ENCODE peak calls at places on chromosomes 16 and 17, in four cellular contexts. H is omental fat pad, V is GM13977, U is dorsolateral prefrontal cortex. Z is an unnamed sample.

GRCh38 chr16:54957403-54957802 is 26.7 kb downstream of the IRX5 start:
- DNase-seq in H (no peak), V (peak), U (no peak), Z (no peak)

GRCh38 chr16:78072275-78072674 is 27.2 kb upstream of the WWOX start:
- DNase-seq in H (no peak), V (no peak), U (no peak), Z (no peak)

GRCh38 chr17:68909066-68909465 is 46.1 kb downstream of the ABCA8 start:
- DNase-seq in H (no peak), V (peak), U (no peak), Z (no peak)

GRCh38 chr17:37797206-37797605 is 52.3 kb upstream of the HNF1B start:
- DNase-seq in H (no peak), V (no peak), U (no peak), Z (no peak)

GRCh38 chr16:85718682-85719081 is 29.9 kb upstream of the GINS2 start:
- DNase-seq in H (no peak), V (no peak), U (no peak), Z (no peak)

GRCh38 chr17:45262516-45263476 is 902 bp upstream of the SPATA32 start:
- DNase-seq in H (no peak), V (no peak), U (no peak), Z (no peak)

GRCh38 chr16:19108409-19109287 is 5.1 kb upstream of the ITPRIPL2 start:
- DNase-seq in H (no peak), V (peak), U (no peak), Z (no peak)

GRCh38 chr17:74757502-74757901 is 9.1 kb downstream of the NHERF1 start:
- DNase-seq in H (no peak), V (no peak), U (no peak), Z (no peak)

GRCh38 chr16:263182-263774 is 12.5 kb downstream of the RGS11 start:
- DNase-seq in H (no peak), V (no peak), U (no peak), Z (peak)

GRCh38 chr16:81796035-81796434 is 16.9 kb downstream of the PLCG2 start:
- DNase-seq in H (no peak), V (no peak), U (no peak), Z (no peak)

GRCh38 chr17:55726440-55726839 is 3.8 kb upstream of the TMEM100 start:
- DNase-seq in H (no peak), V (no peak), U (no peak), Z (no peak)

GRCh38 chr17:79203016-79203415 is 128.4 kb downstream of the ENGASE start:
- DNase-seq in H (no peak), V (no peak), U (no peak), Z (no peak)

GRCh38 chr17:80198144-80198661 is 21.9 kb downstream of the SGSH start:
- DNase-seq in H (no peak), V (no peak), U (no peak), Z (no peak)

GRCh38 chr16:30335598-30336474 is 19.3 kb downstream of the CD2BP2 start:
- DNase-seq in H (no peak), V (no peak), U (no peak), Z (no peak)

GRCh38 chr17:2419526-2419925 is 18.7 kb upstream of the MNT start:
- DNase-seq in H (no peak), V (no peak), U (no peak), Z (no peak)

GRCh38 chr17:75695141-75695829 is 26.0 kb upstream of the ITGB4 start:
- DNase-seq in H (no peak), V (no peak), U (no peak), Z (no peak)

GRCh38 chr17:47077576-47077975 is 98.5 kb upstream of the RPRML start:
- DNase-seq in H (no peak), V (no peak), U (no peak), Z (no peak)

GRCh38 chr17:75724016-75725003 is 3.1 kb downstream of the ITGB4 start:
- DNase-seq in H (no peak), V (no peak), U (no peak), Z (no peak)

GRCh38 chr17:43634681-43635125 is 27.0 kb downstream of the MEOX1 start:
- DNase-seq in H (no peak), V (no peak), U (no peak), Z (no peak)

GRCh38 chr17:83161298-83162034 is 82.1 kb downstream of the METRNL start:
- DNase-seq in H (no peak), V (no peak), U (no peak), Z (peak)

GRCh38 chr16:1042776-1043349 is 29.7 kb upstream of the SSTR5 start:
- DNase-seq in H (no peak), V (no peak), U (no peak), Z (no peak)

GRCh38 chr16:5917436-5917835 is 819.8 kb upstream of the EEF2KMT start:
- DNase-seq in H (no peak), V (no peak), U (no peak), Z (no peak)

GRCh38 chr17:67824735-67825626 is at the start of gene BPTF:
- DNase-seq in H (peak), V (peak), U (peak), Z (peak)

GRCh38 chr16:67565470-67566100 is 3.3 kb downstream of the CTCF start:
- DNase-seq in H (no peak), V (no peak), U (no peak), Z (no peak)

GRCh38 chr16:87465306-87465705 is 27.5 kb downstream of the ZCCHC14 start:
- DNase-seq in H (peak), V (no peak), U (no peak), Z (no peak)

GRCh38 chr16:5678371-5678770 is 580.8 kb upstream of the EEF2KMT start:
- DNase-seq in H (no peak), V (no peak), U (no peak), Z (no peak)

GRCh38 chr16:85998868-85999729 is 100.1 kb downstream of the IRF8 start:
- DNase-seq in H (no peak), V (no peak), U (no peak), Z (no peak)

GRCh38 chr17:77837917-77838316 is 120.6 kb upstream of the TNRC6C start:
- DNase-seq in H (no peak), V (no peak), U (no peak), Z (no peak)

GRCh38 chr16:30434852-30435251 is 5.0 kb upstream of the DCTPP1 start:
- DNase-seq in H (no peak), V (no peak), U (no peak), Z (no peak)

GRCh38 chr17:78375401-78376079 is 2.9 kb upstream of the PGS1 start:
- DNase-seq in H (peak), V (no peak), U (no peak), Z (no peak)

GRCh38 chr17:80682372-80682771 is 137.7 kb downstream of the RPTOR start:
- DNase-seq in H (no peak), V (no peak), U (no peak), Z (no peak)

GRCh38 chr17:77577491-77577890 is 381.0 kb upstream of the TNRC6C start:
- DNase-seq in H (no peak), V (no peak), U (no peak), Z (no peak)

GRCh38 chr17:43092891-43093290 is 32.3 kb downstream of the BRCA1 start:
- DNase-seq in H (no peak), V (no peak), U (no peak), Z (no peak)

GRCh38 chr17:39564201-39564828 is 43.4 kb downstream of the NEUROD2 start:
- DNase-seq in H (no peak), V (no peak), U (no peak), Z (no peak)

GRCh38 chr17:61407211-61407911 is 7.7 kb downstream of the TBX2 start:
- DNase-seq in H (no peak), V (no peak), U (no peak), Z (no peak)

GRCh38 chr17:7707446-7707845 is 2.4 kb downstream of the EFNB3 start:
- DNase-seq in H (no peak), V (no peak), U (no peak), Z (no peak)

GRCh38 chr17:63694974-63695773 is 4.8 kb downstream of the LIMD2 start:
- DNase-seq in H (no peak), V (peak), U (no peak), Z (no peak)

GRCh38 chr17:63697341-63698286 is 2.3 kb downstream of the LIMD2 start:
- DNase-seq in H (no peak), V (peak), U (no peak), Z (no peak)

GRCh38 chr17:63698381-63698885 is 1.5 kb downstream of the LIMD2 start:
- DNase-seq in H (no peak), V (no peak), U (no peak), Z (no peak)

GRCh38 chr17:63695889-63696288 is 4.0 kb downstream of the LIMD2 start:
- DNase-seq in H (no peak), V (no peak), U (no peak), Z (no peak)

DNA sequence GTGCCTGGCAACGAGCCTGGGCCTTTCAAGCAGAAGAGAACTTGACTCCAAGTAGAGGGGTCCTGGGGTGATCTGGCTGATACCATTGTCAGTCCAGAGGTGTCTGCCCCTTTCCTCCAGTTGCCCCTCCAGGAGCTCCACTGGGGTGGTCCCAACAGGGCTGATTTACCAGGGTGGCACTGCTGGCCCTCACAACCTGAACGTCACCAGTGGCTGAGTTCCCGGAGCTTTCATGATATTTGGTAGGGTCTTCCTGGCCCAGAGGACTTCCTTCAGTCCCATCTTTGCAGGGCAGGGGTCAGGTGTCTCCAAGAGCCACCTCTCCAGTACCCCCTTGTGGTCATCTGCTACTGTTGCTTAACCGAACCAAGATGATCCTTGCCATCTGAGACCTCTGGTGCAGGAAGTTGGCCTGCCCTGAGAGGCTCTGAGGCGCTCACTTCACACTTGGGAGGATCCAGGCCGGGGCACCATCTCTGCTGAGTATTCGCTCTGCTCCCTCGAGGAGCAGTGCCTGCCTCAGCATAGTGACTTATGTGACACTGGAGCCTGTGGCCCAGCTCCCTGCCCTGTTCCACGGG is 3.5 kb downstream of the LIMD2 start:
- DNase-seq in H (no peak), V (peak), U (no peak), Z (no peak)
- TF ChIP-seq CTCF in H (no peak), V (peak), U (no peak), Z (peak)

GRCh38 chr16:2883027-2883846 is at the start of gene FLYWCH2:
- DNase-seq in H (peak), V (peak), U (peak), Z (peak)
- TF ChIP-seq CTCF in H (no peak), V (no peak), U (no peak), Z (peak)

DNA sequence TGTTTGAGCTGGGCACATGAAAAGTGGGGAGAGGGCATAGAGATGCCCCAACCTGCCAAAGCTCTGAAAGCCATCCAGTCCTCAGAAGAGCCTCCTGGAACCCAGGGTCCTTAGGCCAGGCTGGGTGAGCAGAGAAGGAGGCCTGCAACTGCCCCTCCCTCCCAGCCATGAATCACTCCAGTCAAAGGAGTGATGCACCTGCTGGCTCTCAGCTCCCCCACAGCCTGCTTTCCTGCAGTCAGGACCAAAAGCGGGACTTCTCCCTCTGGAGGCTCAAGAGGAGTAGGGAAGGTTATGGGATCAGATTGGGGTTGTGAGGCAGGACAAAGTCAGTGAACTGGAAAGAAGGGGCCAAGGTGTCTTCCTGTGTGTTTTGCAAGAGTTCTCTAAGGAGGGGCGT is 145.6 kb downstream of the TMEM132E start:
- DNase-seq in H (no peak), V (no peak), U (no peak), Z (peak)
- TF ChIP-seq CTCF in H (no peak), V (no peak), U (no peak), Z (no peak)

GRCh38 chr17:81863833-81864768 is 3.8 kb upstream of the P4HB start:
- DNase-seq in H (no peak), V (no peak), U (no peak), Z (no peak)

GRCh38 chr17:81867123-81867951 is 3.8 kb downstream of the ARHGDIA start:
- DNase-seq in H (no peak), V (no peak), U (no peak), Z (no peak)

GRCh38 chr17:81865733-81866439 is 5.3 kb downstream of the ARHGDIA start:
- DNase-seq in H (no peak), V (no peak), U (peak), Z (no peak)

GRCh38 chr17:81866440-81867122 is 4.6 kb downstream of the ARHGDIA start:
- DNase-seq in H (no peak), V (no peak), U (no peak), Z (no peak)

DNA sequence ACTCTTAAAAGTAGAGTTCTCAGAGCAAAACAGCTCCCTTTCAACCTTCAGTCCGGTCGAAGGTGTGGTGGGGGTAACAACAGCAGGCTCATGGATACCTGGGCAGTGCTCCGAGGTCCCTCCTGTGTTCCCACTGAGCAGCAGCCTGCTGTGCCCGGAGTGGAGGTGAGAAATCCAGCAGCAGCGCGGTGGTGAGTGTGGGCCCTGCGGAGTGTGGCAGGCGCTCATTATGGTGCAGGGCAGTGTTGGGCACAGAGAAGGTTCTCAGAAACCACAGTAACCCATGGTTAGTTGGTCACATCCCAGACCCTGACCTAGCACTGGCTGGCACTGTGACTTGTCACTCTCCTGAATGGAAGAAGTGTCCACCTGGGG is 5.0 kb upstream of the P4HB start:
- DNase-seq in H (no peak), V (no peak), U (no peak), Z (no peak)
- TF ChIP-seq CTCF in H (no peak), V (no peak), U (no peak), Z (no peak)

GRCh38 chr17:31092475-31093064 is 2.2 kb upstream of the NF1 start:
- DNase-seq in H (no peak), V (no peak), U (no peak), Z (no peak)
- TF ChIP-seq CTCF in H (no peak), V (no peak), U (no peak), Z (no peak)

GRCh38 chr16:14487579-14487978 is 142.5 kb downstream of the PARN start:
- DNase-seq in H (no peak), V (no peak), U (no peak), Z (no peak)

GRCh38 chr16:14490281-14490680 is 139.8 kb downstream of the PARN start:
- DNase-seq in H (no peak), V (no peak), U (no peak), Z (no peak)

GRCh38 chr16:14491831-14492529 is 138.1 kb downstream of the PARN start:
- DNase-seq in H (no peak), V (no peak), U (no peak), Z (no peak)

GRCh38 chr16:14486520-14487303 is 143.3 kb downstream of the PARN start:
- DNase-seq in H (peak), V (no peak), U (peak), Z (peak)

DNA sequence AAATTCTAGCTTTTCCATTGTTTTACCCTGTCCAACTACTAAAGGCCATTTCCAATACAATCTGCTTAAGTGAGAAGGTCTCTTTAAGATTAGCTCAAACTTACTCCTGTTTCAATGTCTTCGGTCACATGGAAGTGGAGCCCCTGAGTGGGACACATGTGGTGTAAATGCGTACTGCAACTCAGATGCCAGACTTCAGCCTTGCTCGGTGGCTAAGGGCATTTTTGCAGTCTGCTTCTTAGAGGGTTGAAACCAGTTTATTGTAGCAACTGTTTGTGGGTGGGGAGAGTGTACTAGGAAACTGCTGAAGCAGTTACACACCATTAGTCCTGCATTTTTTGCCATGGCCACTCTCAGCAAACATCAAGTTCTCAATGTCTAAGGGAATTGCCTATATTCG is 140.6 kb downstream of the PARN start:
- DNase-seq in H (no peak), V (no peak), U (no peak), Z (no peak)
- TF ChIP-seq CTCF in H (no peak), V (no peak), U (no peak), Z (peak)

GRCh38 chr16:72009779-72010178 is 1.2 kb downstream of the DHODH start:
- DNase-seq in H (no peak), V (no peak), U (no peak), Z (no peak)
- TF ChIP-seq CTCF in H (no peak), V (no peak), U (no peak), Z (no peak)

Z was measured in type B pancreatic cell.